ENCODE peak calls at places on chromosomes 11 and 22, in four cellular contexts. U, Y, G and W are unnamed samples.

GRCh38 chr11:66676279-66676919 is 1.3 kb downstream of the RBM4B start:
- DNase-seq in Y (no peak), G (no peak), U (no peak), W (no peak)

GRCh38 chr11:2307733-2308331 is 6.0 kb downstream of the TSPAN32 start:
- DNase-seq in G (no peak), U (no peak), Y (no peak), W (no peak)

GRCh38 chr11:33736148-33736809 is at the start of gene CD59:
- DNase-seq in G (peak; percentile 96), U (peak; percentile 84), Y (peak; percentile 96), W (peak; percentile 78)

GRCh38 chr11:124977006-124977405 is 23.0 kb downstream of the CCDC15 start:
- DNase-seq in Y (no peak), U (no peak), G (no peak), W (no peak)

GRCh38 chr11:128472128-128473110 is 114.9 kb downstream of the ETS1 start:
- DNase-seq in G (no peak), U (peak; percentile 75), Y (no peak), W (no peak)

GRCh38 chr11:130827697-130828377 is 88.4 kb downstream of the SNX19 start:
- DNase-seq in G (peak; percentile 48), Y (no peak), U (no peak), W (peak; percentile 31)

GRCh38 chr11:112225753-112226061 is 521 bp upstream of the PTS start:
- DNase-seq in G (no peak), U (no peak), Y (no peak), W (no peak)

GRCh38 chr22:29625090-29625825 is 21.8 kb downstream of the NF2 start:
- DNase-seq in U (peak; percentile 24), G (peak; percentile 33), Y (no peak), W (peak; percentile 47)

GRCh38 chr11:30585892-30586250 is 282 bp downstream of the MPPED2 start:
- DNase-seq in Y (no peak), U (no peak), G (no peak), W (peak; percentile 80)

GRCh38 chr22:27632451-27633295 is 168.9 kb downstream of the MN1 start:
- DNase-seq in Y (no peak), G (peak; percentile 40), U (no peak), W (peak; percentile 65)

GRCh38 chr11:1178201-1178885 is 20.6 kb downstream of the MUC5AC start:
- DNase-seq in U (no peak), G (no peak), Y (no peak), W (no peak)

GRCh38 chr22:33477131-33478111 is 419.2 kb upstream of the SYN3 start:
- DNase-seq in G (no peak), Y (no peak), U (no peak), W (no peak)

GRCh38 chr11:20022363-20023081 is 137.8 kb downstream of the DBX1 start:
- DNase-seq in G (no peak), Y (no peak), U (no peak), W (no peak)

GRCh38 chr11:71914127-71914526 is 14.3 kb downstream of the XNDC1N start:
- DNase-seq in U (no peak), Y (no peak), G (no peak), W (no peak)

GRCh38 chr11:47234669-47235075 is 13.9 kb downstream of the ACP2 start:
- DNase-seq in G (no peak), U (peak; percentile 32), Y (no peak), W (no peak)

GRCh38 chr11:76243157-76243556 is 36.9 kb upstream of the WNT11 start:
- DNase-seq in G (no peak), U (no peak), Y (no peak), W (no peak)

GRCh38 chr22:17807571-17808410 is 33.5 kb upstream of the BID start:
- DNase-seq in U (no peak), G (no peak), Y (no peak), W (no peak)

GRCh38 chr22:49236541-49237075 is 591.1 kb downstream of the BRD1 start:
- DNase-seq in U (no peak), G (no peak), Y (no peak), W (no peak)

GRCh38 chr11:123531325-123531724 is 101.3 kb downstream of the GRAMD1B start:
- DNase-seq in G (no peak), U (no peak), Y (no peak), W (no peak)

GRCh38 chr22:30488121-30488520 is 16.3 kb upstream of the SEC14L3 start:
- DNase-seq in U (no peak), Y (no peak), G (no peak), W (no peak)

GRCh38 chr11:79503028-79503427 is 62.2 kb upstream of the TENM4 start:
- DNase-seq in Y (no peak), U (no peak), G (no peak), W (no peak)

GRCh38 chr11:9716275-9717039 is 52.6 kb downstream of the SWAP70 start:
- DNase-seq in Y (no peak), U (no peak), G (peak; percentile 21), W (no peak)

GRCh38 chr22:20520093-20520511 is 12.7 kb downstream of the MED15 start:
- DNase-seq in G (no peak), Y (no peak), U (no peak), W (no peak)